ENCODE peak calls at places on chromosomes 2 and 18, in five cellular contexts. P is SJCRH30, Q is right cardiac atrium, R is left ventricle myocardium inferior, X is transverse colon. E is an unnamed sample.

GRCh38 chr18:45654677-45655076 is 39.4 kb downstream of the SLC14A2 start:
- DNase-seq in X (no peak), R (no peak), Q (no peak), P (no peak), E (no peak)

GRCh38 chr18:51852661-51853060 is 487.3 kb upstream of the DCC start:
- DNase-seq in R (no peak), Q (no peak), P (no peak), X (no peak), E (no peak)

GRCh38 chr18:76212958-76213357 is 282.1 kb downstream of the ZNF516 start:
- DNase-seq in Q (no peak), P (no peak), X (no peak), R (no peak), E (no peak)

GRCh38 chr2:171227066-171227782 is 66.5 kb upstream of the TLK1 start:
- DNase-seq in R (no peak), X (no peak), Q (no peak), P (no peak), E (no peak)

GRCh38 chr2:171741189-171741588 is 53.9 kb downstream of the DYNC1I2 start:
- DNase-seq in Q (no peak), P (no peak), X (no peak), R (no peak), E (no peak)

GRCh38 chr2:63639344-63639743 is 50.6 kb downstream of the MDH1 start:
- DNase-seq in Q (no peak), R (no peak), X (no peak), P (no peak), E (no peak)

GRCh38 chr2:64625352-64626145 is 28.2 kb downstream of the SERTAD2 start:
- DNase-seq in R (no peak), X (no peak), P (no peak), Q (peak; percentile 19), E (peak; percentile 11)

GRCh38 chr18:63788447-63789096 is 13.4 kb downstream of the SERPINB7 start:
- DNase-seq in X (no peak), P (peak; percentile 23), Q (no peak), R (no peak), E (no peak)

GRCh38 chr2:96507957-96508520 is 2.9 kb upstream of the NEURL3 start:
- DNase-seq in P (peak; percentile 62), Q (peak; percentile 94), X (peak; percentile 83), R (peak; percentile 78), E (peak; percentile 57)

GRCh38 chr2:236365258-236366048 is 101.2 kb upstream of the ASB18 start:
- DNase-seq in Q (no peak), R (no peak), X (no peak), P (no peak), E (no peak)

GRCh38 chr18:52950153-52950552 is 610.2 kb downstream of the DCC start:
- DNase-seq in Q (no peak), X (no peak), R (no peak), P (no peak), E (no peak)

GRCh38 chr2:201807452-201807980 is 1.2 kb downstream of the CDK15 start:
- DNase-seq in R (peak; percentile 34), X (no peak), P (peak; percentile 44), Q (peak; percentile 61), E (peak; percentile 34)

GRCh38 chr2:3447789-3448317 is 68.4 kb downstream of the TRAPPC12 start:
- DNase-seq in R (no peak), P (peak; percentile 95), Q (no peak), X (no peak), E (no peak)

GRCh38 chr2:164981217-164981990 is 26.1 kb upstream of the SLC38A11 start:
- DNase-seq in P (no peak), R (no peak), X (no peak), Q (no peak), E (no peak)

GRCh38 chr2:108449410-108450200 is 599 bp downstream of the GCC2 start:
- DNase-seq in P (peak; percentile 6), R (no peak), X (peak; percentile 42), Q (no peak), E (peak; percentile 21)

GRCh38 chr2:98460573-98461560 is 16.2 kb downstream of the INPP4A start:
- DNase-seq in Q (peak; percentile 75), R (no peak), P (no peak), X (peak; percentile 68), E (peak; percentile 12)

GRCh38 chr2:10232096-10232815 is 70.4 kb upstream of the HPCAL1 start:
- DNase-seq in R (no peak), X (no peak), Q (no peak), P (no peak), E (no peak)

GRCh38 chr18:59536181-59536580 is 161.0 kb downstream of the CCBE1 start:
- DNase-seq in R (no peak), Q (no peak), X (no peak), P (no peak), E (no peak)

GRCh38 chr2:14756981-14757657 is 124.6 kb downstream of the LRATD1 start:
- DNase-seq in Q (peak; percentile 3), R (no peak), P (no peak), X (no peak), E (peak; percentile 21)

GRCh38 chr2:190802133-190802532 is 78.5 kb upstream of the GLS start:
- DNase-seq in Q (no peak), R (no peak), P (no peak), X (no peak), E (no peak)

GRCh38 chr2:57616157-57616556 is 430.4 kb upstream of the VRK2 start:
- DNase-seq in R (no peak), X (no peak), P (no peak), Q (no peak), E (no peak)

GRCh38 chr2:128563348-128563687 is 244.7 kb upstream of the HS6ST1 start:
- DNase-seq in Q (peak; percentile 87), X (peak; percentile 34), R (peak; percentile 68), P (no peak), E (peak; percentile 56)

GRCh38 chr2:40227200-40227599 is 224.7 kb downstream of the SLC8A1 start:
- DNase-seq in Q (no peak), P (no peak), X (no peak), R (no peak), E (no peak)

GRCh38 chr2:88416016-88416663 is 36.4 kb downstream of the FOXI3 start:
- DNase-seq in X (no peak), P (no peak), Q (no peak), R (no peak), E (no peak)

GRCh38 chr2:20642026-20642971 is 8.6 kb downstream of the HS1BP3 start:
- DNase-seq in X (peak; percentile 82), Q (peak; percentile 91), R (peak; percentile 80), P (peak; percentile 84), E (peak; percentile 90)

GRCh38 chr2:232793271-232793670 is 16.9 kb upstream of the KCNJ13 start:
- DNase-seq in R (no peak), P (no peak), Q (no peak), X (no peak), E (no peak)

GRCh38 chr2:66813525-66813924 is 378.6 kb downstream of the MEIS1 start:
- DNase-seq in X (no peak), P (no peak), R (no peak), Q (no peak), E (no peak)

GRCh38 chr2:94996401-94997100 is 29.0 kb upstream of the MAL start:
- DNase-seq in X (no peak), P (peak; percentile 46), R (no peak), Q (no peak), E (no peak)

GRCh38 chr2:1613078-1613445 is 131.3 kb downstream of the PXDN start:
- DNase-seq in X (no peak), Q (no peak), P (no peak), R (no peak), E (no peak)
- H3K4me1 ChIP-seq in X (peaks cover 12% of the 10 kb centered on the region), Q (no peaks in the 10 kb centered on the region), P (peaks cover 37% of the 10 kb centered on the region), R (peaks cover 7% of the 10 kb centered on the region), E (no peaks in the 10 kb centered on the region)

GRCh38 chr18:35045808-35046207 is 4.6 kb downstream of the MAPRE2 start:
- DNase-seq in Q (no peak), R (no peak), P (no peak), X (no peak), E (no peak)
- H3K4me1 ChIP-seq in Q (peaks cover 15% of the 10 kb centered on the region), R (peaks cover 96% of the 10 kb centered on the region), P (no peaks in the 10 kb centered on the region), X (peaks cover 26% of the 10 kb centered on the region), E (peaks cover 51% of the 10 kb centered on the region)

GRCh38 chr2:27084297-27085061 is 2.1 kb upstream of the KHK start:
- DNase-seq in P (no peak), X (no peak), Q (no peak), R (no peak), E (no peak)

GRCh38 chr2:27081984-27082772 is 3.8 kb downstream of the EMILIN1 start:
- DNase-seq in Q (peak; percentile 70), R (no peak), X (no peak), P (peak; percentile 56), E (no peak)

GRCh38 chr2:27082773-27083409 is 3.7 kb upstream of the KHK start:
- DNase-seq in Q (no peak), R (no peak), X (no peak), P (peak; percentile 82), E (no peak)

GRCh38 chr2:27085062-27085669 is 1.4 kb upstream of the KHK start:
- DNase-seq in Q (no peak), X (no peak), P (no peak), R (no peak), E (no peak)

DNA sequence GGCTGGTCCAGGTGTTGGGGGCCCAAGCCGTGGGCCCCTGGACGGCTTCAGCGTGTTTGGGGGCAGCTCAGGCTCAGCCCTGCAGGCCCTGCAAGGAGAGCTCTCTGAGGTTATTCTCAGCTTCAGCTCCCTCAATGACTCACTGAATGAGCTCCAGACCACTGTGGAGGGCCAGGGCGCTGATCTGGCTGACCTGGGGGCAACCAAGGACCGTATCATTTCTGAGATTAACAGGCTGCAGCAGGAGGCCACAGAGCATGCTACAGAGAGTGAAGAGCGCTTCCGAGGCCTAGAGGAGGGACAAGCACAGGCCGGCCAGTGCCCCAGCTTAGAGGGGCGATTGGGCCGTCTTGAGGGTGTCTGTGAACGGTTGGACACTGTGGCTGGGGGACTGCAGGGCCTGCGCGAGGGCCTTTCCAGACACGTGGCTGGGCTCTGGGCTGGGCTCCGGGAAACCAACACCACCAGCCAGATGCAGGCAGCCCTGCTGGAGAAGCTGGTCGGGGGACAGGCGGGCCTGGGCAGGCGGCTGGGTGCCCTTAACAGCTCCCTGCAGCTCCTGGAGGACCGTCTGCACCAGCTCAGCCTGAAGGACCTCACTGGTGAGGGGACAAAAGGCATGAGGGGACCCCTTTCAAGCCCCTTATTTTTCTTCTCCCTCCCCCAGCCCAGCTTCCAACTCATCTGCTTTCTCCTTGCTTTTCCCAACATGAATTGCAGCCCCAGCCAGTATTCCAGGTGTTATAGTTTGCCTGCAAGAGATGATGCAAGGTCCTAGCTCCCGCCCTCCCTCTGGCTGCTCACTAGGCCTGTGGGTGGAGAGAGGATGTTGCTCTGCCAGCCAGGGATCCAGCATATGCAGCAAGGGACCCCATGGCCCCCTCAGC is 2.9 kb upstream of the KHK start:
- DNase-seq in Q (no peak), X (no peak), R (no peak), P (peak; percentile 46), E (no peak)
- H3K4me1 ChIP-seq in Q (peaks cover 4% of the 10 kb centered on the region), X (peaks cover 29% of the 10 kb centered on the region), R (peaks cover 64% of the 10 kb centered on the region), P (peaks cover 49% of the 10 kb centered on the region), E (peaks cover 19% of the 10 kb centered on the region)

GRCh38 chr2:160328748-160329147 is 128.7 kb upstream of the ITGB6 start:
- DNase-seq in R (no peak), X (no peak), Q (no peak), P (no peak), E (no peak)

GRCh38 chr2:160332318-160332717 is 132.2 kb upstream of the ITGB6 start:
- DNase-seq in R (no peak), Q (no peak), X (no peak), P (no peak), E (peak; percentile 39)

GRCh38 chr2:160325413-160325812 is 125.3 kb upstream of the ITGB6 start:
- DNase-seq in Q (no peak), P (no peak), R (no peak), X (no peak), E (no peak)

GRCh38 chr2:160331258-160332025 is 131.4 kb upstream of the ITGB6 start:
- DNase-seq in X (no peak), P (no peak), R (peak; percentile 49), Q (peak; percentile 59), E (no peak)

GRCh38 chr2:160329196-160329595 is 129.1 kb upstream of the ITGB6 start:
- DNase-seq in P (no peak), R (no peak), X (no peak), Q (no peak), E (no peak)
- H3K4me1 ChIP-seq in P (no peaks in the 10 kb centered on the region), R (peaks cover 100% of the 10 kb centered on the region), X (peaks cover 15% of the 10 kb centered on the region), Q (peaks cover 17% of the 10 kb centered on the region), E (peaks cover 70% of the 10 kb centered on the region)